ENCODE peak calls at places on chromosomes 7 and 10, in four cellular contexts. A is prostate gland, Y is amniotic stem cell, D is NCI-H774. P is an unnamed sample.

GRCh38 chr7:113071465-113071864 is 15.2 kb downstream of the GPR85 start:
- DNase-seq in D (no peak), A (no peak), Y (no peak), P (no peak)

GRCh38 chr7:1236831-1237701 is 4.4 kb downstream of the UNCX start:
- DNase-seq in A (no peak), D (no peak), Y (no peak), P (no peak)

GRCh38 chr7:102146122-102146521 is 140.5 kb upstream of the SH2B2 start:
- DNase-seq in D (no peak), A (no peak), Y (no peak), P (no peak)

GRCh38 chr7:51290702-51291290 is 25.8 kb downstream of the COBL start:
- DNase-seq in D (no peak), A (no peak), Y (no peak), P (peak)

GRCh38 chr10:21304198-21304597 is 221.3 kb downstream of the SKIDA1 start:
- DNase-seq in Y (no peak), D (no peak), A (no peak), P (no peak)

GRCh38 chr7:2982831-2983230 is 60.8 kb downstream of the CARD11 start:
- DNase-seq in D (no peak), A (no peak), Y (no peak), P (no peak)

GRCh38 chr10:89481662-89482061 is 53.7 kb downstream of the SLC16A12 start:
- DNase-seq in A (no peak), Y (peak), D (no peak), P (no peak)

GRCh38 chr10:96850825-96851224 is 18.7 kb downstream of the LCOR start:
- DNase-seq in D (no peak), A (no peak), Y (peak), P (no peak)

GRCh38 chr7:30112103-30112713 is 22.6 kb upstream of the MTURN start:
- DNase-seq in A (no peak), D (no peak), Y (no peak), P (no peak)

GRCh38 chr10:11789294-11789693 is 33.9 kb upstream of the PROSER2 start:
- DNase-seq in Y (no peak), A (no peak), D (no peak), P (no peak)

GRCh38 chr10:89837173-89838001 is 136.0 kb downstream of the KIF20B start:
- DNase-seq in D (no peak), Y (no peak), A (peak), P (peak)

GRCh38 chr10:104614245-104614831 is 26.8 kb upstream of the SORCS3 start:
- DNase-seq in A (no peak), Y (no peak), D (no peak), P (peak)

GRCh38 chr10:30384791-30385201 is 35.7 kb upstream of the MTPAP start:
- DNase-seq in Y (peak), D (peak), A (no peak), P (peak)

GRCh38 chr7:105195891-105196290 is 181.9 kb downstream of the KMT2E start:
- DNase-seq in A (no peak), Y (no peak), D (no peak), P (no peak)

GRCh38 chr10:15419279-15419874 is 48.3 kb upstream of the FAM171A1 start:
- DNase-seq in D (no peak), A (no peak), Y (peak), P (peak)